ENCODE peak calls at places on chromosomes 7 and 10, in five cellular contexts. H, T, G, Y and V are unnamed samples.

GRCh38 chr10:69458426-69459100 is 7.3 kb downstream of the TSPAN15 start:
- DNase-seq in H (no peak), T (no peak), G (no peak), Y (no peak), V (no peak)

GRCh38 chr7:1911571-1911970 is 241.5 kb downstream of the ELFN1 start:
- DNase-seq in H (no peak), T (no peak), G (no peak), Y (no peak), V (no peak)

GRCh38 chr10:66928000-66928770 is 2.3 kb downstream of the LRRTM3 start:
- DNase-seq in H (no peak), T (peak; percentile 2), G (no peak), Y (no peak), V (no peak)

GRCh38 chr7:1248077-1248458 is 15.4 kb downstream of the UNCX start:
- DNase-seq in H (no peak), T (no peak), G (no peak), Y (no peak), V (no peak)

GRCh38 chr10:28184810-28185209 is 118.1 kb downstream of the MPP7 start:
- DNase-seq in H (no peak), T (no peak), G (no peak), Y (no peak), V (no peak)

GRCh38 chr10:88923525-88923924 is 29.0 kb downstream of the ACTA2 start:
- DNase-seq in H (no peak), T (peak; percentile 36), G (no peak), Y (no peak), V (no peak)

GRCh38 chr10:52644678-52645434 is 127.7 kb downstream of the MBL2 start:
- DNase-seq in H (peak; percentile 41), T (no peak), G (no peak), Y (no peak), V (no peak)

GRCh38 chr10:44045020-44045419 is 339.9 kb downstream of the CXCL12 start:
- DNase-seq in H (no peak), T (no peak), G (no peak), Y (no peak), V (no peak)

GRCh38 chr7:94368371-94368791 is 26.3 kb upstream of the COL1A2 start:
- DNase-seq in H (peak; percentile 83), T (peak; percentile 94), G (no peak), Y (no peak), V (no peak)